ENCODE peak calls at places on chromosomes 16 and 17, in eight cellular contexts. One of them, this sample, is unnamed.

GRCh38 chr16:72658888-72659717 is 388.8 kb downstream of the ZFHX3 start:
- DNase-seq in NB4: no peak
- DNase-seq in GM13977: no peak
- DNase-seq in mesothelial cell of epicardium: no peak
- DNase-seq in BJ: no peak
- DNase-seq in heart left ventricle: no peak
- DNase-seq in PC-9: no peak
- DNase-seq in tibial artery: no peak
- DNase-seq in this sample: no peak

GRCh38 chr17:47869114-47869513 is 18.2 kb upstream of the SP6 start:
- DNase-seq in heart left ventricle: no peak
- DNase-seq in PC-9: no peak
- DNase-seq in tibial artery: no peak
- DNase-seq in mesothelial cell of epicardium: no peak
- DNase-seq in NB4: no peak
- DNase-seq in BJ: no peak
- DNase-seq in GM13977: no peak
- DNase-seq in this sample: no peak

GRCh38 chr16:31876955-31877828 is 3.6 kb downstream of the ZNF267 start:
- DNase-seq in heart left ventricle: no peak
- DNase-seq in GM13977: peak
- DNase-seq in PC-9: no peak
- DNase-seq in BJ: peak
- DNase-seq in NB4: peak
- DNase-seq in mesothelial cell of epicardium: no peak
- DNase-seq in tibial artery: no peak
- DNase-seq in this sample: no peak

GRCh38 chr16:11349599-11350276 is 4.5 kb downstream of the RMI2 start:
- DNase-seq in BJ: peak
- DNase-seq in GM13977: no peak
- DNase-seq in NB4: peak
- DNase-seq in PC-9: no peak
- DNase-seq in mesothelial cell of epicardium: no peak
- DNase-seq in tibial artery: peak
- DNase-seq in heart left ventricle: peak
- DNase-seq in this sample: no peak

GRCh38 chr16:28218109-28218508 is 6.3 kb upstream of the XPO6 start:
- DNase-seq in heart left ventricle: no peak
- DNase-seq in tibial artery: no peak
- DNase-seq in PC-9: peak
- DNase-seq in BJ: no peak
- DNase-seq in NB4: peak
- DNase-seq in GM13977: peak
- DNase-seq in mesothelial cell of epicardium: no peak
- DNase-seq in this sample: no peak

GRCh38 chr16:65117701-65118448 is 4.0 kb downstream of the CDH11 start:
- DNase-seq in mesothelial cell of epicardium: peak
- DNase-seq in PC-9: peak
- DNase-seq in heart left ventricle: peak
- DNase-seq in GM13977: peak
- DNase-seq in BJ: peak
- DNase-seq in NB4: peak
- DNase-seq in tibial artery: peak
- DNase-seq in this sample: peak

GRCh38 chr16:50202926-50203624 is 50.0 kb downstream of the TENT4B start:
- DNase-seq in heart left ventricle: no peak
- DNase-seq in GM13977: no peak
- DNase-seq in mesothelial cell of epicardium: no peak
- DNase-seq in tibial artery: no peak
- DNase-seq in PC-9: peak
- DNase-seq in BJ: peak
- DNase-seq in NB4: no peak
- DNase-seq in this sample: no peak

GRCh38 chr17:49822829-49823228 is 25.0 kb downstream of the TAC4 start:
- DNase-seq in heart left ventricle: peak
- DNase-seq in mesothelial cell of epicardium: no peak
- DNase-seq in BJ: peak
- DNase-seq in NB4: no peak
- DNase-seq in tibial artery: peak
- DNase-seq in PC-9: no peak
- DNase-seq in GM13977: no peak
- DNase-seq in this sample: no peak

GRCh38 chr17:34987232-34987631 is 6.9 kb downstream of the LIG3 start:
- DNase-seq in NB4: no peak
- DNase-seq in mesothelial cell of epicardium: no peak
- DNase-seq in tibial artery: no peak
- DNase-seq in PC-9: no peak
- DNase-seq in GM13977: no peak
- DNase-seq in heart left ventricle: no peak
- DNase-seq in BJ: no peak
- DNase-seq in this sample: no peak

GRCh38 chr17:74260525-74260850 is 13.5 kb upstream of the DNAI2 start:
- DNase-seq in mesothelial cell of epicardium: no peak
- DNase-seq in heart left ventricle: no peak
- DNase-seq in PC-9: no peak
- DNase-seq in NB4: no peak
- DNase-seq in tibial artery: no peak
- DNase-seq in GM13977: no peak
- DNase-seq in BJ: no peak
- DNase-seq in this sample: no peak

GRCh38 chr16:3654249-3654991 is at the start of gene DNASE1:
- DNase-seq in mesothelial cell of epicardium: no peak
- DNase-seq in PC-9: peak
- DNase-seq in GM13977: peak
- DNase-seq in tibial artery: peak
- DNase-seq in heart left ventricle: peak
- DNase-seq in BJ: no peak
- DNase-seq in NB4: peak
- DNase-seq in this sample: peak

GRCh38 chr16:12252616-12253015 is 276.1 kb downstream of the SNX29 start:
- DNase-seq in tibial artery: no peak
- DNase-seq in NB4: no peak
- DNase-seq in GM13977: no peak
- DNase-seq in PC-9: no peak
- DNase-seq in heart left ventricle: no peak
- DNase-seq in mesothelial cell of epicardium: no peak
- DNase-seq in BJ: no peak
- DNase-seq in this sample: no peak

GRCh38 chr17:69723741-69724140 is 309.2 kb downstream of the MAP2K6 start:
- DNase-seq in heart left ventricle: no peak
- DNase-seq in NB4: no peak
- DNase-seq in GM13977: no peak
- DNase-seq in PC-9: no peak
- DNase-seq in BJ: no peak
- DNase-seq in tibial artery: no peak
- DNase-seq in mesothelial cell of epicardium: no peak
- DNase-seq in this sample: no peak
- TF ChIP-seq CTCF in heart left ventricle: no peak
- TF ChIP-seq CTCF in NB4: no peak
- TF ChIP-seq CTCF in GM13977: no peak
- TF ChIP-seq CTCF in PC-9: peak
- TF ChIP-seq CTCF in BJ: no peak
- TF ChIP-seq CTCF in tibial artery: no peak
- TF ChIP-seq CTCF in mesothelial cell of epicardium: no peak
- TF ChIP-seq CTCF in this sample: no peak

GRCh38 chr17:61479493-61480413 is 27.5 kb downstream of the TBX4 start:
- DNase-seq in GM13977: no peak
- DNase-seq in heart left ventricle: no peak
- DNase-seq in PC-9: no peak
- DNase-seq in BJ: no peak
- DNase-seq in NB4: no peak
- DNase-seq in tibial artery: no peak
- DNase-seq in mesothelial cell of epicardium: no peak
- DNase-seq in this sample: no peak

GRCh38 chr17:61480414-61480807 is 28.2 kb downstream of the TBX4 start:
- DNase-seq in NB4: no peak
- DNase-seq in BJ: no peak
- DNase-seq in PC-9: no peak
- DNase-seq in heart left ventricle: no peak
- DNase-seq in GM13977: no peak
- DNase-seq in mesothelial cell of epicardium: no peak
- DNase-seq in tibial artery: no peak
- DNase-seq in this sample: no peak

GRCh38 chr17:61482467-61482866 is 30.2 kb downstream of the TBX4 start:
- DNase-seq in heart left ventricle: no peak
- DNase-seq in tibial artery: no peak
- DNase-seq in PC-9: no peak
- DNase-seq in mesothelial cell of epicardium: no peak
- DNase-seq in GM13977: no peak
- DNase-seq in NB4: no peak
- DNase-seq in BJ: no peak
- DNase-seq in this sample: no peak

GRCh38 chr17:61483778-61484116 is 31.5 kb downstream of the TBX4 start:
- DNase-seq in PC-9: no peak
- DNase-seq in heart left ventricle: no peak
- DNase-seq in tibial artery: no peak
- DNase-seq in NB4: no peak
- DNase-seq in mesothelial cell of epicardium: no peak
- DNase-seq in BJ: no peak
- DNase-seq in GM13977: no peak
- DNase-seq in this sample: no peak

DNA sequence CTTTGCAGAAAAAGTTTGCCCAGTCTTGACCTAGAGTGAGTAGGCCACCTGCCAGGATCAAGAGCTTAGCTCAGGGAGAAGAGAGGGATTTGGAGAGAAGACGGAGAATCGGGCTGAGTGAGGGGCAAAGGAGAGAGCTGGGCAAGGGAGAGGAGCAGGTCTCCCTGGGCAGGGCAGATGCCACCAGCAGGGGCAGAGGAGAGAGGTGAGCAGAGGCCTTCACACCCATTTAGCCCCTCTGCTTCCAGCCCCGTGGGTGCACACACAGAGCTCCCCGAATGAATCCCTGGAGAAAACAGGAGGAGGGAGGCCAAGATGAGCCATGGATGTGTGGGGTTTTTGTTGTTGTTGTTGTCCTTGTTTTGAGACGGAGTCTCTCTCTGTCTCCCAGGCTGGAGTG is 29.2 kb downstream of the TBX4 start:
- DNase-seq in NB4: no peak
- DNase-seq in PC-9: no peak
- DNase-seq in heart left ventricle: no peak
- DNase-seq in tibial artery: no peak
- DNase-seq in GM13977: no peak
- DNase-seq in mesothelial cell of epicardium: no peak
- DNase-seq in BJ: no peak
- DNase-seq in this sample: no peak
- TF ChIP-seq CTCF in NB4: no peak
- TF ChIP-seq CTCF in PC-9: no peak
- TF ChIP-seq CTCF in heart left ventricle: no peak
- TF ChIP-seq CTCF in tibial artery: no peak
- TF ChIP-seq CTCF in GM13977: no peak
- TF ChIP-seq CTCF in mesothelial cell of epicardium: no peak
- TF ChIP-seq CTCF in BJ: no peak
- TF ChIP-seq CTCF in this sample: no peak

DNA sequence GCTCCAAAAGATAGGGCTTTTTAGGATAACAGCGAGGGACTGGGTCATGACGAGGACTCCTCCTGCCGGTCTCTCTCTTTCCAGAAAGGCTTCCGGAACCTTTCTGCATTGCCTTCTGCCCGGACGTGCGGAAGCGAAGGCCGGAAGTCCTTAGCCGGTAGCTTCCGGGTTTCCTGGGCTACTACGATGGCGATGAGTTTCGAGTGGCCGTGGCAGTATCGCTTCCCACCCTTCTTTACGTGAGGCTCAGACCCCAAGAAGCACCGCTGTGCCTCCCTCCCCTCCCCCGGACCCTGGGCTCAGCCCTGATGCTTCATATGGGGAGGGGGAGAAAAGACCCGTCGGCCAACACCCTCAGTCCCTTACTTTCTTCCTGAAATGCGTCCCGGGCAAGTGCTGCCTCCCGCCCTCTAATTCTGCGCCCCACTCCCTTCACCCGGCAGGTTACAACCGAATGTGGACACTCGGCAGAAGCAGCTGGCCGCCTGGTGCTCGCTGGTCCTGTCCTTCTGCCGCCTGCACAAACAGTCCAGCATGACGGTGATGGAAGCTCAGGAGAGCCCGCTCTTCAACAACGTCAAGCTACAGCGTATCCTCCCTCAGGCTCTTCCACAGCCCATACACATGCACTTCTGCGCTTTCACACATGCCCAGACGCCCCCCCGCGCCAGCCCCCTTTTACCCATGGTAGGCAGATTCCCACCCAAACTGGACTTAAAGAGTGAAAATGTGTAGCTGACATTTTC is at the start of gene VPS25:
- DNase-seq in tibial artery: peak
- DNase-seq in BJ: peak
- DNase-seq in GM13977: peak
- DNase-seq in NB4: peak
- DNase-seq in PC-9: peak
- DNase-seq in mesothelial cell of epicardium: no peak
- DNase-seq in heart left ventricle: peak
- DNase-seq in this sample: no peak
- TF ChIP-seq CTCF in tibial artery: no peak
- TF ChIP-seq CTCF in BJ: peak
- TF ChIP-seq CTCF in GM13977: no peak
- TF ChIP-seq CTCF in NB4: no peak
- TF ChIP-seq CTCF in PC-9: no peak
- TF ChIP-seq CTCF in mesothelial cell of epicardium: no peak
- TF ChIP-seq CTCF in heart left ventricle: no peak
- TF ChIP-seq CTCF in this sample: peak

GRCh38 chr17:67601897-67602296 is 115.8 kb upstream of the NOL11 start:
- DNase-seq in tibial artery: no peak
- DNase-seq in mesothelial cell of epicardium: no peak
- DNase-seq in BJ: no peak
- DNase-seq in NB4: no peak
- DNase-seq in heart left ventricle: no peak
- DNase-seq in PC-9: no peak
- DNase-seq in GM13977: no peak
- DNase-seq in this sample: no peak

GRCh38 chr17:67600408-67600807 is 117.3 kb upstream of the NOL11 start:
- DNase-seq in BJ: no peak
- DNase-seq in mesothelial cell of epicardium: no peak
- DNase-seq in tibial artery: no peak
- DNase-seq in heart left ventricle: no peak
- DNase-seq in PC-9: no peak
- DNase-seq in NB4: no peak
- DNase-seq in GM13977: no peak
- DNase-seq in this sample: no peak

GRCh38 chr17:67605259-67605912 is 112.3 kb upstream of the NOL11 start:
- DNase-seq in tibial artery: peak
- DNase-seq in heart left ventricle: peak
- DNase-seq in mesothelial cell of epicardium: no peak
- DNase-seq in PC-9: no peak
- DNase-seq in NB4: no peak
- DNase-seq in GM13977: no peak
- DNase-seq in BJ: no peak
- DNase-seq in this sample: no peak

GRCh38 chr17:67602439-67602838 is 115.3 kb upstream of the NOL11 start:
- DNase-seq in NB4: no peak
- DNase-seq in BJ: no peak
- DNase-seq in mesothelial cell of epicardium: no peak
- DNase-seq in tibial artery: no peak
- DNase-seq in GM13977: no peak
- DNase-seq in heart left ventricle: no peak
- DNase-seq in PC-9: no peak
- DNase-seq in this sample: no peak

DNA sequence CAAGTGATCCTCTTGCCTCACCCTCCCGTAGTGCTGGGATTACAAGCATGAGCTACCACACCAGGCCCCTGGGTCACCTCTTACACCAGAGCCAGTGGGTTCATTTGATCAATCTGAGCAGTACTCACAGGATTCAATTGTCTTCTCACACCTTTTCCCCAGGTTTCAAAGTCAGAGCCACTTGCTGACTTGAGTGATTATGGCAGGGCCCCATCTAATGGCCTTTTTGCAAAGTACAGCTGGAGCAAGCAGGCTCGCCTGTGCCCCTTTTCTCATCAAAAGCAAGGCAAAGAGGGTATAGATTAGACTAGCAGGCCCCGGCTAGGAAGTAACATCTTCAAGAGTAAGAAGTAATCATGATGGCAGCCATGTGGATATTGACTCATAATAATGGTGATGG is 114.8 kb upstream of the NOL11 start:
- DNase-seq in mesothelial cell of epicardium: no peak
- DNase-seq in GM13977: peak
- DNase-seq in NB4: peak
- DNase-seq in PC-9: peak
- DNase-seq in tibial artery: no peak
- DNase-seq in BJ: no peak
- DNase-seq in heart left ventricle: no peak
- DNase-seq in this sample: peak
- TF ChIP-seq CTCF in mesothelial cell of epicardium: no peak
- TF ChIP-seq CTCF in GM13977: peak
- TF ChIP-seq CTCF in NB4: peak
- TF ChIP-seq CTCF in PC-9: peak
- TF ChIP-seq CTCF in tibial artery: no peak
- TF ChIP-seq CTCF in BJ: peak
- TF ChIP-seq CTCF in heart left ventricle: no peak
- TF ChIP-seq CTCF in this sample: peak

This sample was measured in progenitor cell of endocrine pancreas.